ENCODE peak calls at places on chromosomes 3 and 15, in six cellular contexts. Y, R, G, K, M and W are unnamed samples.

GRCh38 chr3:188108703-188109412 is 45.1 kb upstream of the LPP start:
- DNase-seq in Y (no peak), R (no peak), G (no peak), K (no peak), M (no peak), W (no peak)

GRCh38 chr15:32715276-32715675 is 2.5 kb upstream of the GREM1 start:
- DNase-seq in Y (no peak), R (no peak), G (no peak), K (no peak), M (peak; percentile 83), W (no peak)

GRCh38 chr3:32313723-32314473 is 75.4 kb downstream of the CMTM8 start:
- DNase-seq in Y (no peak), R (no peak), G (no peak), K (no peak), M (no peak), W (no peak)

GRCh38 chr3:195139876-195140240 is 131.1 kb downstream of the XXYLT1 start:
- DNase-seq in Y (no peak), R (no peak), G (no peak), K (no peak), M (peak; percentile 49), W (no peak)

GRCh38 chr3:10185804-10186762 is 21.4 kb downstream of the IRAK2 start:
- DNase-seq in Y (no peak), R (no peak), G (no peak), K (no peak), M (no peak), W (no peak)

GRCh38 chr15:40060241-40060961 is 21.4 kb upstream of the SRP14 start:
- DNase-seq in Y (no peak), R (no peak), G (no peak), K (no peak), M (no peak), W (no peak)

GRCh38 chr3:3636815-3637214 is 162.4 kb upstream of the LRRN1 start:
- DNase-seq in Y (no peak), R (no peak), G (no peak), K (no peak), M (no peak), W (no peak)

GRCh38 chr3:64270143-64270542 is 44.9 kb upstream of the PRICKLE2 start:
- DNase-seq in Y (no peak), R (no peak), G (no peak), K (no peak), M (no peak), W (no peak)

GRCh38 chr3:52983828-52984227 is 62.0 kb downstream of the SFMBT1 start:
- DNase-seq in Y (no peak), R (no peak), G (no peak), K (no peak), M (no peak), W (no peak)

GRCh38 chr15:79045041-79045440 is 45.5 kb downstream of the RASGRF1 start:
- DNase-seq in Y (no peak), R (no peak), G (no peak), K (no peak), M (no peak), W (no peak)

GRCh38 chr3:160474416-160474838 is 24.8 kb upstream of the TRIM59 start:
- DNase-seq in Y (no peak), R (no peak), G (no peak), K (no peak), M (peak; percentile 45), W (no peak)

GRCh38 chr15:70362911-70363310 is 265.2 kb upstream of the TLE3 start:
- DNase-seq in Y (no peak), R (no peak), G (no peak), K (peak; percentile 59), M (no peak), W (peak; percentile 49)

GRCh38 chr15:43132830-43133428 is 457 bp upstream of the TMEM62 start:
- DNase-seq in Y (no peak), R (no peak), G (no peak), K (no peak), M (no peak), W (no peak)

GRCh38 chr3:127722104-127722784 is 49.5 kb downstream of the ABTB1 start:
- DNase-seq in Y (peak; percentile 23), R (no peak), G (no peak), K (no peak), M (no peak), W (no peak)

GRCh38 chr3:134864644-134865043 is 69.6 kb downstream of the EPHB1 start:
- DNase-seq in Y (no peak), R (no peak), G (no peak), K (no peak), M (no peak), W (no peak)

GRCh38 chr15:32956006-32956405 is 238.2 kb downstream of the GREM1 start:
- DNase-seq in Y (peak; percentile 48), R (peak; percentile 50), G (no peak), K (peak; percentile 23), M (peak; percentile 70), W (peak; percentile 61)

GRCh38 chr3:141413387-141414140 is 45.3 kb downstream of the ZBTB38 start:
- DNase-seq in Y (no peak), R (no peak), G (no peak), K (no peak), M (no peak), W (no peak)

GRCh38 chr15:98823012-98823458 is 174.7 kb downstream of the IGF1R start:
- DNase-seq in Y (no peak), R (peak; percentile 88), G (no peak), K (peak; percentile 55), M (peak; percentile 73), W (peak; percentile 47)

GRCh38 chr3:10676905-10677304 is 139.1 kb upstream of the SLC6A11 start:
- DNase-seq in Y (no peak), R (no peak), G (no peak), K (no peak), M (no peak), W (no peak)

GRCh38 chr3:85037203-85037602 is 78.4 kb downstream of the CADM2 start:
- DNase-seq in Y (no peak), R (no peak), G (no peak), K (no peak), M (no peak), W (no peak)

GRCh38 chr3:49132073-49132436 is 795 bp downstream of the LAMB2 start:
- DNase-seq in Y (no peak), R (no peak), G (no peak), K (no peak), M (no peak), W (peak; percentile 27)

GRCh38 chr15:50390549-50391264 is 33.5 kb upstream of the USP8 start:
- DNase-seq in Y (no peak), R (no peak), G (no peak), K (no peak), M (no peak), W (no peak)

GRCh38 chr15:71278989-71279756 is 163.9 kb downstream of the THSD4 start:
- DNase-seq in Y (no peak), R (no peak), G (no peak), K (peak; percentile 58), M (peak; percentile 69), W (peak; percentile 54)

GRCh38 chr3:53823026-53823955 is 22.9 kb downstream of the CHDH start:
- DNase-seq in Y (no peak), R (no peak), G (no peak), K (no peak), M (no peak), W (no peak)

GRCh38 chr3:73601031-73601430 is 23.7 kb downstream of the PDZRN3 start:
- DNase-seq in Y (no peak), R (no peak), G (no peak), K (no peak), M (no peak), W (no peak)

GRCh38 chr15:75455424-75455981 is 4.0 kb upstream of the SIN3A start:
- DNase-seq in Y (peak; percentile 90), R (peak; percentile 58), G (no peak), K (peak; percentile 86), M (peak; percentile 59), W (peak; percentile 92)

GRCh38 chr3:31958721-31959152 is 22.3 kb downstream of the OSBPL10 start:
- DNase-seq in Y (no peak), R (no peak), G (no peak), K (no peak), M (no peak), W (no peak)

GRCh38 chr3:114764056-114764492 is 383.0 kb downstream of the ZBTB20 start:
- DNase-seq in Y (no peak), R (no peak), G (no peak), K (no peak), M (peak; percentile 23), W (no peak)

GRCh38 chr15:60352525-60352924 is 45.3 kb downstream of the ANXA2 start:
- DNase-seq in Y (no peak), R (no peak), G (no peak), K (no peak), M (no peak), W (no peak)

GRCh38 chr3:141454906-141455602 is 31.8 kb upstream of the RASA2 start:
- DNase-seq in Y (peak; percentile 35), R (peak; percentile 71), G (no peak), K (peak; percentile 77), M (peak; percentile 88), W (peak; percentile 79)